ENCODE peak calls at places on chromosomes 3 and 15, in eight cellular contexts. One of them, this sample, is unnamed.

GRCh38 chr15:93307513-93307912 is 218.5 kb upstream of the RGMA start:
- DNase-seq in SK-N-DZ: no peak
- DNase-seq in activated CD8-positive, alpha-beta memory T cell treated with anti-CD3 and anti-CD28 coated beads, Interleukin-2, amount 10 ng/mL, durations not matched to agents 7 days and 5 days: no peak
- DNase-seq in NCI-H2081: no peak
- DNase-seq in GM03348: no peak
- DNase-seq in Kasumi-1: no peak
- DNase-seq in H7: peak; percentile 56
- DNase-seq in left cardiac atrium: no peak
- DNase-seq in this sample: no peak

GRCh38 chr3:142863965-142864924 is 24.6 kb downstream of the PCOLCE2 start:
- DNase-seq in SK-N-DZ: no peak
- DNase-seq in activated CD8-positive, alpha-beta memory T cell treated with anti-CD3 and anti-CD28 coated beads, Interleukin-2, amount 10 ng/mL, durations not matched to agents 7 days and 5 days: no peak
- DNase-seq in NCI-H2081: no peak
- DNase-seq in GM03348: no peak
- DNase-seq in Kasumi-1: no peak
- DNase-seq in H7: no peak
- DNase-seq in left cardiac atrium: no peak
- DNase-seq in this sample: no peak

GRCh38 chr3:95097493-95097892 is 1034.6 kb downstream of the NSUN3 start:
- DNase-seq in SK-N-DZ: no peak
- DNase-seq in activated CD8-positive, alpha-beta memory T cell treated with anti-CD3 and anti-CD28 coated beads, Interleukin-2, amount 10 ng/mL, durations not matched to agents 7 days and 5 days: no peak
- DNase-seq in NCI-H2081: no peak
- DNase-seq in GM03348: no peak
- DNase-seq in Kasumi-1: no peak
- DNase-seq in H7: no peak
- DNase-seq in left cardiac atrium: peak; percentile 21
- DNase-seq in this sample: no peak

GRCh38 chr3:51682079-51682478 is 11.0 kb downstream of the TEX264 start:
- DNase-seq in SK-N-DZ: peak; percentile 79
- DNase-seq in activated CD8-positive, alpha-beta memory T cell treated with anti-CD3 and anti-CD28 coated beads, Interleukin-2, amount 10 ng/mL, durations not matched to agents 7 days and 5 days: peak; percentile 91
- DNase-seq in NCI-H2081: peak; percentile 77
- DNase-seq in GM03348: peak; percentile 93
- DNase-seq in Kasumi-1: peak; percentile 94
- DNase-seq in H7: peak; percentile 94
- DNase-seq in left cardiac atrium: peak; percentile 71
- DNase-seq in this sample: peak; percentile 96

GRCh38 chr3:45321607-45322391 is 66.6 kb upstream of the LARS2 start:
- DNase-seq in SK-N-DZ: no peak
- DNase-seq in activated CD8-positive, alpha-beta memory T cell treated with anti-CD3 and anti-CD28 coated beads, Interleukin-2, amount 10 ng/mL, durations not matched to agents 7 days and 5 days: peak; percentile 23
- DNase-seq in NCI-H2081: no peak
- DNase-seq in GM03348: no peak
- DNase-seq in Kasumi-1: no peak
- DNase-seq in H7: peak; percentile 47
- DNase-seq in left cardiac atrium: no peak
- DNase-seq in this sample: peak; percentile 57

GRCh38 chr3:107701299-107701698 is 178.5 kb downstream of the BBX start:
- DNase-seq in SK-N-DZ: no peak
- DNase-seq in activated CD8-positive, alpha-beta memory T cell treated with anti-CD3 and anti-CD28 coated beads, Interleukin-2, amount 10 ng/mL, durations not matched to agents 7 days and 5 days: no peak
- DNase-seq in NCI-H2081: no peak
- DNase-seq in GM03348: no peak
- DNase-seq in Kasumi-1: no peak
- DNase-seq in H7: no peak
- DNase-seq in left cardiac atrium: no peak
- DNase-seq in this sample: no peak

GRCh38 chr3:55491296-55491816 is 4.2 kb upstream of the WNT5A start:
- DNase-seq in SK-N-DZ: no peak
- DNase-seq in activated CD8-positive, alpha-beta memory T cell treated with anti-CD3 and anti-CD28 coated beads, Interleukin-2, amount 10 ng/mL, durations not matched to agents 7 days and 5 days: no peak
- DNase-seq in NCI-H2081: no peak
- DNase-seq in GM03348: peak; percentile 61
- DNase-seq in Kasumi-1: no peak
- DNase-seq in H7: no peak
- DNase-seq in left cardiac atrium: no peak
- DNase-seq in this sample: no peak

GRCh38 chr15:71409541-71409940 is 294.3 kb downstream of the THSD4 start:
- DNase-seq in SK-N-DZ: no peak
- DNase-seq in activated CD8-positive, alpha-beta memory T cell treated with anti-CD3 and anti-CD28 coated beads, Interleukin-2, amount 10 ng/mL, durations not matched to agents 7 days and 5 days: no peak
- DNase-seq in NCI-H2081: no peak
- DNase-seq in GM03348: no peak
- DNase-seq in Kasumi-1: no peak
- DNase-seq in H7: no peak
- DNase-seq in left cardiac atrium: no peak
- DNase-seq in this sample: no peak

GRCh38 chr15:40282870-40283614 is at the start of gene ANKRD63:
- DNase-seq in SK-N-DZ: no peak
- DNase-seq in activated CD8-positive, alpha-beta memory T cell treated with anti-CD3 and anti-CD28 coated beads, Interleukin-2, amount 10 ng/mL, durations not matched to agents 7 days and 5 days: no peak
- DNase-seq in NCI-H2081: peak; percentile 40
- DNase-seq in GM03348: peak; percentile 72
- DNase-seq in Kasumi-1: no peak
- DNase-seq in H7: peak; percentile 87
- DNase-seq in left cardiac atrium: no peak
- DNase-seq in this sample: no peak

GRCh38 chr3:179513867-179514266 is 48.9 kb upstream of the ACTL6A start:
- DNase-seq in SK-N-DZ: no peak
- DNase-seq in activated CD8-positive, alpha-beta memory T cell treated with anti-CD3 and anti-CD28 coated beads, Interleukin-2, amount 10 ng/mL, durations not matched to agents 7 days and 5 days: no peak
- DNase-seq in NCI-H2081: no peak
- DNase-seq in GM03348: peak; percentile 14
- DNase-seq in Kasumi-1: no peak
- DNase-seq in H7: no peak
- DNase-seq in left cardiac atrium: no peak
- DNase-seq in this sample: no peak

GRCh38 chr15:69557340-69558137 is 104.9 kb downstream of the RPLP1 start:
- DNase-seq in SK-N-DZ: no peak
- DNase-seq in activated CD8-positive, alpha-beta memory T cell treated with anti-CD3 and anti-CD28 coated beads, Interleukin-2, amount 10 ng/mL, durations not matched to agents 7 days and 5 days: no peak
- DNase-seq in NCI-H2081: peak; percentile 61
- DNase-seq in GM03348: peak; percentile 89
- DNase-seq in Kasumi-1: no peak
- DNase-seq in H7: no peak
- DNase-seq in left cardiac atrium: no peak
- DNase-seq in this sample: peak; percentile 84

GRCh38 chr3:61564405-61565059 is 3.2 kb downstream of the PTPRG start:
- DNase-seq in SK-N-DZ: peak; percentile 60
- DNase-seq in activated CD8-positive, alpha-beta memory T cell treated with anti-CD3 and anti-CD28 coated beads, Interleukin-2, amount 10 ng/mL, durations not matched to agents 7 days and 5 days: no peak
- DNase-seq in NCI-H2081: peak; percentile 34
- DNase-seq in GM03348: peak; percentile 86
- DNase-seq in Kasumi-1: no peak
- DNase-seq in H7: peak; percentile 91
- DNase-seq in left cardiac atrium: peak; percentile 89
- DNase-seq in this sample: peak; percentile 84

GRCh38 chr15:73792429-73792828 is 39.3 kb upstream of the INSYN1 start:
- DNase-seq in SK-N-DZ: no peak
- DNase-seq in activated CD8-positive, alpha-beta memory T cell treated with anti-CD3 and anti-CD28 coated beads, Interleukin-2, amount 10 ng/mL, durations not matched to agents 7 days and 5 days: no peak
- DNase-seq in NCI-H2081: no peak
- DNase-seq in GM03348: no peak
- DNase-seq in Kasumi-1: no peak
- DNase-seq in H7: no peak
- DNase-seq in left cardiac atrium: peak; percentile 61
- DNase-seq in this sample: no peak

GRCh38 chr3:134796313-134797079 is 1.4 kb downstream of the EPHB1 start:
- DNase-seq in SK-N-DZ: no peak
- DNase-seq in activated CD8-positive, alpha-beta memory T cell treated with anti-CD3 and anti-CD28 coated beads, Interleukin-2, amount 10 ng/mL, durations not matched to agents 7 days and 5 days: peak; percentile 37
- DNase-seq in NCI-H2081: peak; percentile 51
- DNase-seq in GM03348: peak; percentile 46
- DNase-seq in Kasumi-1: no peak
- DNase-seq in H7: peak; percentile 72
- DNase-seq in left cardiac atrium: no peak
- DNase-seq in this sample: peak; percentile 38

GRCh38 chr3:127404614-127405598 is 117.1 kb upstream of the PRR20G start:
- DNase-seq in SK-N-DZ: no peak
- DNase-seq in activated CD8-positive, alpha-beta memory T cell treated with anti-CD3 and anti-CD28 coated beads, Interleukin-2, amount 10 ng/mL, durations not matched to agents 7 days and 5 days: no peak
- DNase-seq in NCI-H2081: no peak
- DNase-seq in GM03348: no peak
- DNase-seq in Kasumi-1: no peak
- DNase-seq in H7: no peak
- DNase-seq in left cardiac atrium: no peak
- DNase-seq in this sample: no peak

GRCh38 chr3:14224895-14225294 is 46.3 kb downstream of the LSM3 start:
- DNase-seq in SK-N-DZ: no peak
- DNase-seq in activated CD8-positive, alpha-beta memory T cell treated with anti-CD3 and anti-CD28 coated beads, Interleukin-2, amount 10 ng/mL, durations not matched to agents 7 days and 5 days: no peak
- DNase-seq in NCI-H2081: no peak
- DNase-seq in GM03348: no peak
- DNase-seq in Kasumi-1: no peak
- DNase-seq in H7: no peak
- DNase-seq in left cardiac atrium: no peak
- DNase-seq in this sample: peak; percentile 59

GRCh38 chr15:76991741-76992645 is 2.9 kb upstream of the PSTPIP1 start:
- DNase-seq in SK-N-DZ: peak; percentile 55
- DNase-seq in activated CD8-positive, alpha-beta memory T cell treated with anti-CD3 and anti-CD28 coated beads, Interleukin-2, amount 10 ng/mL, durations not matched to agents 7 days and 5 days: peak; percentile 30
- DNase-seq in NCI-H2081: no peak
- DNase-seq in GM03348: no peak
- DNase-seq in Kasumi-1: no peak
- DNase-seq in H7: peak; percentile 11
- DNase-seq in left cardiac atrium: no peak
- DNase-seq in this sample: no peak

GRCh38 chr15:53384417-53384816 is 375.0 kb downstream of the WDR72 start:
- DNase-seq in SK-N-DZ: no peak
- DNase-seq in activated CD8-positive, alpha-beta memory T cell treated with anti-CD3 and anti-CD28 coated beads, Interleukin-2, amount 10 ng/mL, durations not matched to agents 7 days and 5 days: no peak
- DNase-seq in NCI-H2081: peak; percentile 34
- DNase-seq in GM03348: no peak
- DNase-seq in Kasumi-1: no peak
- DNase-seq in H7: no peak
- DNase-seq in left cardiac atrium: no peak
- DNase-seq in this sample: peak; percentile 35

GRCh38 chr3:127053979-127054378 is 71.1 kb downstream of the PLXNA1 start:
- DNase-seq in SK-N-DZ: no peak
- DNase-seq in activated CD8-positive, alpha-beta memory T cell treated with anti-CD3 and anti-CD28 coated beads, Interleukin-2, amount 10 ng/mL, durations not matched to agents 7 days and 5 days: no peak
- DNase-seq in NCI-H2081: no peak
- DNase-seq in GM03348: no peak
- DNase-seq in Kasumi-1: no peak
- DNase-seq in H7: no peak
- DNase-seq in left cardiac atrium: peak; percentile 17
- DNase-seq in this sample: no peak

GRCh38 chr15:80228959-80229610 is 22.9 kb downstream of the CTXND1 start:
- DNase-seq in SK-N-DZ: no peak
- DNase-seq in activated CD8-positive, alpha-beta memory T cell treated with anti-CD3 and anti-CD28 coated beads, Interleukin-2, amount 10 ng/mL, durations not matched to agents 7 days and 5 days: no peak
- DNase-seq in NCI-H2081: no peak
- DNase-seq in GM03348: no peak
- DNase-seq in Kasumi-1: no peak
- DNase-seq in H7: no peak
- DNase-seq in left cardiac atrium: no peak
- DNase-seq in this sample: no peak

GRCh38 chr3:99808163-99808794 is 9.4 kb upstream of the CMSS1 start:
- DNase-seq in SK-N-DZ: peak; percentile 75
- DNase-seq in activated CD8-positive, alpha-beta memory T cell treated with anti-CD3 and anti-CD28 coated beads, Interleukin-2, amount 10 ng/mL, durations not matched to agents 7 days and 5 days: peak; percentile 46
- DNase-seq in NCI-H2081: peak; percentile 68
- DNase-seq in GM03348: peak; percentile 78
- DNase-seq in Kasumi-1: peak; percentile 48
- DNase-seq in H7: peak; percentile 64
- DNase-seq in left cardiac atrium: no peak
- DNase-seq in this sample: peak; percentile 90

GRCh38 chr3:46682156-46682555 is 11.3 kb downstream of the ALS2CL start:
- DNase-seq in SK-N-DZ: no peak
- DNase-seq in activated CD8-positive, alpha-beta memory T cell treated with anti-CD3 and anti-CD28 coated beads, Interleukin-2, amount 10 ng/mL, durations not matched to agents 7 days and 5 days: no peak
- DNase-seq in NCI-H2081: no peak
- DNase-seq in GM03348: no peak
- DNase-seq in Kasumi-1: peak; percentile 41
- DNase-seq in H7: no peak
- DNase-seq in left cardiac atrium: no peak
- DNase-seq in this sample: no peak

GRCh38 chr3:170429050-170429449 is 10.4 kb downstream of the CLDN11 start:
- DNase-seq in SK-N-DZ: no peak
- DNase-seq in activated CD8-positive, alpha-beta memory T cell treated with anti-CD3 and anti-CD28 coated beads, Interleukin-2, amount 10 ng/mL, durations not matched to agents 7 days and 5 days: no peak
- DNase-seq in NCI-H2081: no peak
- DNase-seq in GM03348: peak; percentile 76
- DNase-seq in Kasumi-1: peak; percentile 20
- DNase-seq in H7: no peak
- DNase-seq in left cardiac atrium: no peak
- DNase-seq in this sample: no peak

GRCh38 chr3:172634948-172635347 is 75.9 kb downstream of the NCEH1 start:
- DNase-seq in SK-N-DZ: no peak
- DNase-seq in activated CD8-positive, alpha-beta memory T cell treated with anti-CD3 and anti-CD28 coated beads, Interleukin-2, amount 10 ng/mL, durations not matched to agents 7 days and 5 days: no peak
- DNase-seq in NCI-H2081: no peak
- DNase-seq in GM03348: no peak
- DNase-seq in Kasumi-1: no peak
- DNase-seq in H7: no peak
- DNase-seq in left cardiac atrium: no peak
- DNase-seq in this sample: no peak

GRCh38 chr15:74723754-74724334 is 1.5 kb downstream of the CYP1A1 start:
- DNase-seq in SK-N-DZ: peak; percentile 75
- DNase-seq in activated CD8-positive, alpha-beta memory T cell treated with anti-CD3 and anti-CD28 coated beads, Interleukin-2, amount 10 ng/mL, durations not matched to agents 7 days and 5 days: no peak
- DNase-seq in NCI-H2081: peak; percentile 69
- DNase-seq in GM03348: peak; percentile 32
- DNase-seq in Kasumi-1: peak; percentile 83
- DNase-seq in H7: peak; percentile 81
- DNase-seq in left cardiac atrium: no peak
- DNase-seq in this sample: peak; percentile 89

GRCh38 chr3:113275876-113276580 is 64.7 kb downstream of the BOC start:
- DNase-seq in SK-N-DZ: peak; percentile 91
- DNase-seq in activated CD8-positive, alpha-beta memory T cell treated with anti-CD3 and anti-CD28 coated beads, Interleukin-2, amount 10 ng/mL, durations not matched to agents 7 days and 5 days: no peak
- DNase-seq in NCI-H2081: peak; percentile 41
- DNase-seq in GM03348: peak; percentile 73
- DNase-seq in Kasumi-1: no peak
- DNase-seq in H7: peak; percentile 88
- DNase-seq in left cardiac atrium: peak; percentile 52
- DNase-seq in this sample: peak; percentile 70

GRCh38 chr3:53680026-53680425 is 166.2 kb downstream of the CHDH start:
- DNase-seq in SK-N-DZ: peak; percentile 45
- DNase-seq in activated CD8-positive, alpha-beta memory T cell treated with anti-CD3 and anti-CD28 coated beads, Interleukin-2, amount 10 ng/mL, durations not matched to agents 7 days and 5 days: no peak
- DNase-seq in NCI-H2081: no peak
- DNase-seq in GM03348: no peak
- DNase-seq in Kasumi-1: no peak
- DNase-seq in H7: no peak
- DNase-seq in left cardiac atrium: peak; percentile 55
- DNase-seq in this sample: peak; percentile 74

GRCh38 chr15:58410353-58410752 is 21.4 kb upstream of the LIPC start:
- DNase-seq in SK-N-DZ: no peak
- DNase-seq in activated CD8-positive, alpha-beta memory T cell treated with anti-CD3 and anti-CD28 coated beads, Interleukin-2, amount 10 ng/mL, durations not matched to agents 7 days and 5 days: peak; percentile 75
- DNase-seq in NCI-H2081: no peak
- DNase-seq in GM03348: peak; percentile 79
- DNase-seq in Kasumi-1: no peak
- DNase-seq in H7: no peak
- DNase-seq in left cardiac atrium: no peak
- DNase-seq in this sample: no peak

GRCh38 chr3:126851934-126852333 is 131.0 kb upstream of the PLXNA1 start:
- DNase-seq in SK-N-DZ: no peak
- DNase-seq in activated CD8-positive, alpha-beta memory T cell treated with anti-CD3 and anti-CD28 coated beads, Interleukin-2, amount 10 ng/mL, durations not matched to agents 7 days and 5 days: no peak
- DNase-seq in NCI-H2081: no peak
- DNase-seq in GM03348: no peak
- DNase-seq in Kasumi-1: no peak
- DNase-seq in H7: peak; percentile 6
- DNase-seq in left cardiac atrium: no peak
- DNase-seq in this sample: peak; percentile 17

GRCh38 chr3:187725218-187725617 is 20.1 kb downstream of the BCL6 start:
- DNase-seq in SK-N-DZ: no peak
- DNase-seq in activated CD8-positive, alpha-beta memory T cell treated with anti-CD3 and anti-CD28 coated beads, Interleukin-2, amount 10 ng/mL, durations not matched to agents 7 days and 5 days: no peak
- DNase-seq in NCI-H2081: no peak
- DNase-seq in GM03348: no peak
- DNase-seq in Kasumi-1: no peak
- DNase-seq in H7: no peak
- DNase-seq in left cardiac atrium: no peak
- DNase-seq in this sample: no peak

GRCh38 chr15:28107111-28107893 is 8.2 kb upstream of the OCA2 start:
- DNase-seq in SK-N-DZ: no peak
- DNase-seq in activated CD8-positive, alpha-beta memory T cell treated with anti-CD3 and anti-CD28 coated beads, Interleukin-2, amount 10 ng/mL, durations not matched to agents 7 days and 5 days: no peak
- DNase-seq in NCI-H2081: no peak
- DNase-seq in GM03348: peak; percentile 54
- DNase-seq in Kasumi-1: no peak
- DNase-seq in H7: peak; percentile 87
- DNase-seq in left cardiac atrium: no peak
- DNase-seq in this sample: peak; percentile 44

GRCh38 chr3:85304360-85304964 is 345.7 kb downstream of the CADM2 start:
- DNase-seq in SK-N-DZ: no peak
- DNase-seq in activated CD8-positive, alpha-beta memory T cell treated with anti-CD3 and anti-CD28 coated beads, Interleukin-2, amount 10 ng/mL, durations not matched to agents 7 days and 5 days: no peak
- DNase-seq in NCI-H2081: no peak
- DNase-seq in GM03348: no peak
- DNase-seq in Kasumi-1: no peak
- DNase-seq in H7: peak; percentile 4
- DNase-seq in left cardiac atrium: no peak
- DNase-seq in this sample: peak; percentile 7

This sample was measured in mesendoderm.